ENCODE peak calls at places on chromosomes 16 and 17, in nine cellular contexts. L is heart right ventricle; M is left ventricle myocardium superior; U is effector memory CD4-positive, alpha-beta T cell; Z is upper lobe of right lung; W is stimulated activated CD4-positive, alpha-beta T cell treated with anti-CD3 and anti-CD28 coated beads, Interleukin-2, amount 100 ng/mL, for 48 hours; B is cardiac muscle cell; Y is Calu3; G is AG04450. P is an unnamed sample.
A peak's percentile ranks its signal among the peaks of the same experiment; 100 is the strongest.

GRCh38 chr16:75273054-75273925 is 21.9 kb upstream of the BCAR1 start:
- DNase-seq in L (no peak), M (no peak), U (no peak), Z (no peak), W (no peak), B (no peak), Y (no peak), G (no peak), P (peak; percentile 85)

GRCh38 chr17:5846001-5846400 is 224.2 kb upstream of the WSCD1 start:
- DNase-seq in L (no peak), M (no peak), U (no peak), Z (no peak), W (no peak), B (no peak), Y (no peak), G (no peak), P (no peak)

GRCh38 chr16:66091462-66091861 is 275.0 kb upstream of the CDH5 start:
- DNase-seq in L (no peak), M (no peak), U (no peak), Z (no peak), W (no peak), B (no peak), Y (no peak), G (no peak), P (no peak)

GRCh38 chr17:82241926-82242697 is 13.3 kb downstream of the SLC16A3 start:
- DNase-seq in L (no peak), M (peak; percentile 75), U (no peak), Z (no peak), W (no peak), B (peak; percentile 64), Y (no peak), G (no peak), P (peak; percentile 50)

GRCh38 chr16:85419503-85420408 is 193.4 kb upstream of the GSE1 start:
- DNase-seq in L (no peak), M (peak; percentile 8), U (no peak), Z (no peak), W (no peak), B (no peak), Y (no peak), G (no peak), P (no peak)

GRCh38 chr17:42453544-42453943 is 5.1 kb upstream of the ATP6V0A1 start:
- DNase-seq in L (no peak), M (no peak), U (no peak), Z (no peak), W (no peak), B (no peak), Y (no peak), G (no peak), P (no peak)

GRCh38 chr17:29158096-29158495 is 22.1 kb downstream of the MYO18A start:
- DNase-seq in L (no peak), M (no peak), U (no peak), Z (no peak), W (no peak), B (no peak), Y (no peak), G (no peak), P (no peak)

GRCh38 chr16:85757341-85757822 is 6.5 kb upstream of the C16orf74 start:
- DNase-seq in L (no peak), M (no peak), U (no peak), Z (no peak), W (no peak), B (no peak), Y (no peak), G (peak; percentile 67), P (peak; percentile 83)

GRCh38 chr16:76729525-76729924 is 452.3 kb downstream of the CNTNAP4 start:
- DNase-seq in L (no peak), M (no peak), U (no peak), Z (no peak), W (no peak), B (no peak), Y (no peak), G (no peak), P (no peak)

GRCh38 chr16:85029981-85030381 is 2.4 kb downstream of the KIAA0513 start:
- DNase-seq in L (no peak), M (peak; percentile 42), U (no peak), Z (no peak), W (no peak), B (no peak), Y (no peak), G (no peak), P (no peak)

GRCh38 chr17:81396722-81397313 is 1.6 kb downstream of the BAHCC1 start:
- DNase-seq in L (no peak), M (peak; percentile 72), U (no peak), Z (peak; percentile 79), W (no peak), B (no peak), Y (no peak), G (no peak), P (peak; percentile 84)

GRCh38 chr17:58279736-58280479 is 827 bp downstream of the MPO start:
- DNase-seq in L (no peak), M (no peak), U (no peak), Z (peak; percentile 62), W (no peak), B (no peak), Y (no peak), G (no peak), P (no peak)

GRCh38 chr16:47386201-47386718 is 74.6 kb downstream of the ITFG1 start:
- DNase-seq in L (no peak), M (no peak), U (no peak), Z (no peak), W (no peak), B (no peak), Y (no peak), G (no peak), P (no peak)

GRCh38 chr17:48612854-48613691 is 2.0 kb downstream of the HOXB8 start:
- DNase-seq in L (no peak), M (peak; percentile 40), U (peak; percentile 44), Z (no peak), W (no peak), B (peak; percentile 55), Y (no peak), G (no peak), P (peak; percentile 57)

GRCh38 chr17:72079700-72080099 is 41.1 kb upstream of the SOX9 start:
- DNase-seq in L (no peak), M (no peak), U (no peak), Z (no peak), W (no peak), B (no peak), Y (no peak), G (no peak), P (no peak)

GRCh38 chr17:45001310-45001709 is 33.2 kb upstream of the C1QL1 start:
- DNase-seq in L (no peak), M (no peak), U (no peak), Z (no peak), W (no peak), B (no peak), Y (no peak), G (no peak), P (no peak)

GRCh38 chr17:38430316-38430715 is 2.1 kb downstream of the ARHGAP23 start:
- DNase-seq in L (no peak), M (no peak), U (no peak), Z (no peak), W (no peak), B (no peak), Y (no peak), G (no peak), P (no peak)

GRCh38 chr16:81347425-81347824 is 32.7 kb downstream of the GAN start:
- DNase-seq in L (no peak), M (no peak), U (no peak), Z (no peak), W (no peak), B (no peak), Y (no peak), G (no peak), P (no peak)

GRCh38 chr17:41848788-41849187 is 11.2 kb downstream of the KLHL10 start:
- DNase-seq in L (no peak), M (no peak), U (no peak), Z (no peak), W (no peak), B (no peak), Y (no peak), G (no peak), P (no peak)

GRCh38 chr17:45227101-45227591 is 5.5 kb downstream of the FMNL1 start:
- DNase-seq in L (no peak), M (peak; percentile 45), U (no peak), Z (no peak), W (no peak), B (no peak), Y (no peak), G (no peak), P (peak; percentile 52)

GRCh38 chr17:69499301-69499700 is 84.8 kb downstream of the MAP2K6 start:
- DNase-seq in L (no peak), M (no peak), U (no peak), Z (no peak), W (no peak), B (no peak), Y (no peak), G (no peak), P (no peak)

GRCh38 chr16:10847166-10847565 is 28.6 kb upstream of the TVP23A start:
- DNase-seq in L (no peak), M (no peak), U (no peak), Z (no peak), W (no peak), B (no peak), Y (no peak), G (no peak), P (no peak)

GRCh38 chr17:38958756-38959155 is 8.4 kb downstream of the FBXO47 start:
- DNase-seq in L (no peak), M (no peak), U (no peak), Z (no peak), W (no peak), B (no peak), Y (no peak), G (no peak), P (peak; percentile 37)

GRCh38 chr16:83713597-83713996 is 94.2 kb upstream of the HSBP1 start:
- DNase-seq in L (no peak), M (no peak), U (no peak), Z (no peak), W (no peak), B (no peak), Y (no peak), G (no peak), P (peak; percentile 29)

GRCh38 chr16:82345318-82345717 is 175.3 kb upstream of the MPHOSPH6 start:
- DNase-seq in L (no peak), M (no peak), U (no peak), Z (no peak), W (no peak), B (no peak), Y (no peak), G (no peak), P (no peak)

GRCh38 chr16:70520612-70521297 is 2.6 kb downstream of the COG4 start:
- DNase-seq in L (no peak), M (no peak), U (no peak), Z (no peak), W (no peak), B (no peak), Y (no peak), G (no peak), P (peak; percentile 88)

P was measured in ELR.